ENCODE peak calls at places on chromosomes 1 and 21, in six cellular contexts. G is endodermal cell, I is cardiac muscle cell, U is adrenal gland, W is GM23248, O is DND-41. H is an unnamed sample. For H3K4me1 and H3K9me3, the result is how much of the 10 kb centered on the place peaks cover.

GRCh38 chr1:28775121-28775942 is 36.6 kb upstream of the OPRD1 start:
- DNase-seq in I (peak), O (no peak), W (peak), G (peak), U (peak), H (peak)

GRCh38 chr1:109513110-109513702 is 3.7 kb upstream of the AMIGO1 start:
- DNase-seq in O (no peak), U (no peak), W (no peak), I (no peak), G (no peak), H (no peak)

GRCh38 chr1:153288634-153289275 is 24.0 kb downstream of the PGLYRP3 start:
- DNase-seq in I (peak), G (peak), U (no peak), W (peak), O (peak), H (no peak)

GRCh38 chr1:108590436-108590835 is 30.5 kb downstream of the EEIG2 start:
- DNase-seq in W (peak), U (peak), I (peak), O (no peak), G (no peak), H (peak)

GRCh38 chr1:117629625-117630422 is 24.0 kb downstream of the TENT5C start:
- DNase-seq in U (no peak), G (no peak), O (no peak), W (no peak), I (no peak), H (no peak)

GRCh38 chr1:62263006-62263812 is 56.0 kb downstream of the KANK4 start:
- DNase-seq in U (no peak), W (no peak), O (no peak), I (no peak), G (peak), H (no peak)

GRCh38 chr21:46084041-46084561 is 13.8 kb upstream of the COL6A2 start:
- DNase-seq in W (no peak), G (no peak), O (no peak), U (peak), I (no peak), H (no peak)

GRCh38 chr21:18832081-18832670 is 428.6 kb upstream of the TMPRSS15 start:
- DNase-seq in O (no peak), W (no peak), U (no peak), I (no peak), G (no peak), H (no peak)

GRCh38 chr1:44012941-44013609 is 18.2 kb downstream of the SLC6A9 start:
- DNase-seq in I (no peak), G (no peak), W (no peak), O (no peak), U (no peak), H (no peak)

GRCh38 chr1:58524353-58524945 is 22.1 kb downstream of the OMA1 start:
- DNase-seq in W (peak), U (no peak), I (peak), G (no peak), O (no peak), H (no peak)

GRCh38 chr1:151277249-151277648 is 4.8 kb upstream of the ZNF687 start:
- DNase-seq in I (no peak), O (no peak), U (no peak), G (no peak), W (no peak), H (no peak)

GRCh38 chr1:181359012-181359411 is 124.3 kb upstream of the CACNA1E start:
- DNase-seq in I (no peak), W (no peak), U (no peak), G (no peak), O (no peak), H (no peak)

GRCh38 chr1:29218223-29218622 is 12.5 kb downstream of the MECR start:
- DNase-seq in I (peak), O (no peak), G (no peak), W (peak), U (no peak), H (no peak)

GRCh38 chr1:151472852-151473731 is 13.8 kb upstream of the POGZ start:
- DNase-seq in W (peak), G (peak), U (peak), I (peak), O (no peak), H (peak)

GRCh38 chr1:217139513-217139912 is 416.3 kb upstream of the ESRRG start:
- DNase-seq in G (peak), U (no peak), I (no peak), O (no peak), W (no peak), H (no peak)

GRCh38 chr21:39696620-39697019 is 48.4 kb upstream of the IGSF5 start:
- DNase-seq in W (no peak), O (no peak), G (peak), U (peak), I (no peak), H (no peak)

GRCh38 chr1:160211010-160211790 is 6.0 kb downstream of the PEA15 start:
- DNase-seq in W (peak), O (no peak), G (no peak), I (no peak), U (no peak), H (no peak)

GRCh38 chr1:216841165-216841564 is 117.9 kb upstream of the ESRRG start:
- DNase-seq in G (no peak), W (no peak), U (no peak), I (no peak), O (no peak), H (no peak)

GRCh38 chr1:2587860-2588571 is 1.4 kb downstream of the PRXL2B start:
- DNase-seq in G (no peak), W (no peak), O (no peak), U (no peak), I (no peak), H (peak)

GRCh38 chr1:74712863-74713262 is 20.0 kb downstream of the CRYZ start:
- DNase-seq in W (no peak), G (no peak), O (no peak), U (no peak), I (no peak), H (no peak)

GRCh38 chr1:233327938-233328660 is 575 bp downstream of the MAP3K21 start:
- DNase-seq in G (peak), U (peak), O (peak), W (peak), I (peak), H (peak)

GRCh38 chr1:154609398-154610380 is 1.7 kb upstream of the ADAR start:
- DNase-seq in O (peak), U (no peak), I (no peak), G (peak), W (peak), H (no peak)

GRCh38 chr1:18581420-18581880 is 49.2 kb upstream of the PAX7 start:
- DNase-seq in W (peak), I (peak), O (peak), U (peak), G (peak), H (peak)

GRCh38 chr1:168719306-168720111 is 9.5 kb downstream of the DPT start:
- DNase-seq in G (no peak), U (no peak), O (no peak), W (peak), I (peak), H (no peak)

GRCh38 chr1:67785847-67786753 is 47.2 kb downstream of the GNG12 start:
- DNase-seq in W (peak), G (no peak), U (no peak), O (no peak), I (peak), H (no peak)

GRCh38 chr1:38672692-38673091 is 186.9 kb downstream of the RRAGC start:
- DNase-seq in G (no peak), I (no peak), U (peak), W (no peak), O (no peak), H (no peak)

GRCh38 chr21:34845521-34846213 is 176.9 kb downstream of the CLIC6 start:
- DNase-seq in W (peak), U (no peak), O (no peak), I (peak), G (peak), H (no peak)

GRCh38 chr21:46597031-46597430 is 7.9 kb downstream of the S100B start:
- DNase-seq in I (no peak), U (no peak), G (peak), O (no peak), W (no peak), H (no peak)

GRCh38 chr21:14530574-14530973 is 15.5 kb downstream of the SAMSN1 start:
- DNase-seq in G (no peak), W (no peak), I (no peak), O (no peak), U (no peak), H (no peak)

GRCh38 chr1:64826991-64827390 is 82.1 kb downstream of the RAVER2 start:
- DNase-seq in W (peak), G (no peak), U (no peak), O (no peak), I (no peak), H (no peak)

GRCh38 chr1:233745114-233745513 is 131.2 kb downstream of the KCNK1 start:
- DNase-seq in I (no peak), G (no peak), W (no peak), U (no peak), O (no peak), H (no peak)

GRCh38 chr1:115838805-115839705 is 1.9 kb downstream of the NHLH2 start:
- DNase-seq in G (peak), U (no peak), I (no peak), W (peak), O (no peak), H (peak)

GRCh38 chr1:194024659-194025058 is 838.2 kb upstream of the B3GALT2 start:
- DNase-seq in W (no peak), U (no peak), I (peak), G (no peak), O (no peak), H (no peak)

GRCh38 chr1:94532077-94532476 is 9.5 kb downstream of the F3 start:
- DNase-seq in I (no peak), U (no peak), G (no peak), O (no peak), W (no peak), H (no peak)

GRCh38 chr1:29236743-29236992 is 346 bp downstream of the PTPRU start:
- DNase-seq in W (no peak), I (no peak), O (no peak), U (no peak), G (no peak), H (no peak)

GRCh38 chr1:8625981-8626898 is 191.2 kb downstream of the RERE start:
- DNase-seq in U (peak), O (no peak), I (peak), G (no peak), W (peak), H (no peak)
- H3K4me1 ChIP-seq in U (under half), O (under half), I (under half), G (under half), W (half or more), H (under half)

GRCh38 chr21:43585924-43586411 is 73.3 kb downstream of the HSF2BP start:
- DNase-seq in O (no peak), W (peak), U (peak), I (peak), G (peak), H (no peak)

GRCh38 chr21:43588957-43589356 is 70.3 kb downstream of the HSF2BP start:
- DNase-seq in O (no peak), W (no peak), I (no peak), U (no peak), G (no peak), H (no peak)

GRCh38 chr21:43590220-43590619 is 69.1 kb downstream of the HSF2BP start:
- DNase-seq in G (no peak), U (no peak), I (no peak), W (peak), O (no peak), H (no peak)

GRCh38 chr21:43585514-43585913 is 73.8 kb downstream of the HSF2BP start:
- DNase-seq in G (no peak), O (no peak), I (peak), U (no peak), W (no peak), H (no peak)
- H3K27ac ChIP-seq in G (peak), O (no peak), I (no peak), U (peak), W (peak), H (peak)

DNA sequence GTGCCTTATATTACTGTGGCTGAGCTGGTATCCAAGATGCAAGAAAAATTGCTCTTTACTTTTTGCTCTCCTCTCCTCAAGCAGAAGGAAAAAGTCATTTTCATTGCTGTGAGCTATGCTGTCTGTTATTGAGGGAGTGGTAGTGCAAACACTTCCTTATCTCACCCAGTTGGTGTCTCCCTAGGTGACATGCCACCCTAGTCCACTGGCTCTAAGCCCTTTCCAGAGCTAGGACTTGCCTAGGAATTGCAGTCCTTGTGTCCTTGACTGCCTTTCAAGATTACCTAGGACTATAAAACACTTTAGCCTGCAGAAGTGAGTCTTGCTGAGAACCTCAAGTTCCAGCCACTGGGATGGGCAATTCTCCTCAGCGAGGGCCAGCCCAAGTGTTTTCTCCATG is 458.3 kb downstream of the MRPL39 start:
- DNase-seq in I (no peak), U (no peak), O (no peak), G (no peak), W (no peak), H (no peak)
- H3K9me3 ChIP-seq in I (under half), U (under half), O (under half), G (under half), W (under half), H (under half)

GRCh38 chr1:119962296-119962968 is 66.1 kb upstream of the ADAM30 start:
- DNase-seq in G (no peak), U (no peak), O (no peak), W (no peak), I (peak), H (no peak)
- H3K4me1 ChIP-seq in G (under half), U (under half), O (under half), W (under half), I (under half), H (under half)

GRCh38 chr1:90850925-90851710 is 134.0 kb upstream of the BARHL2 start:
- DNase-seq in G (peak), U (peak), I (peak), O (no peak), W (peak), H (peak)
- H3K27ac ChIP-seq in G (no peak), U (peak), I (no peak), O (no peak), W (no peak), H (no peak)

GRCh38 chr1:4687943-4688342 is 33.5 kb downstream of the AJAP1 start:
- DNase-seq in W (no peak), G (no peak), I (no peak), U (no peak), O (no peak), H (peak)

GRCh38 chr1:4690951-4691675 is 36.7 kb downstream of the AJAP1 start:
- DNase-seq in U (peak), I (no peak), W (peak), O (no peak), G (no peak), H (peak)

GRCh38 chr1:4691766-4692405 is 37.5 kb downstream of the AJAP1 start:
- DNase-seq in U (no peak), I (no peak), G (no peak), O (no peak), W (no peak), H (no peak)

GRCh38 chr1:4689271-4689935 is 35.0 kb downstream of the AJAP1 start:
- DNase-seq in G (no peak), O (no peak), I (no peak), W (no peak), U (no peak), H (no peak)

GRCh38 chr1:4689941-4690635 is 35.7 kb downstream of the AJAP1 start:
- DNase-seq in I (no peak), G (no peak), O (no peak), W (no peak), U (no peak), H (no peak)
- H3K9me3 ChIP-seq in I (under half), G (under half), O (under half), W (under half), U (under half), H (under half)

GRCh38 chr1:54352755-54353154 is 53.4 kb downstream of the SSBP3 start:
- DNase-seq in I (no peak), G (no peak), O (no peak), U (no peak), W (peak), H (no peak)
- H3K4me1 ChIP-seq in I (half or more), G (half or more), O (under half), U (half or more), W (under half), H (under half)

DNA sequence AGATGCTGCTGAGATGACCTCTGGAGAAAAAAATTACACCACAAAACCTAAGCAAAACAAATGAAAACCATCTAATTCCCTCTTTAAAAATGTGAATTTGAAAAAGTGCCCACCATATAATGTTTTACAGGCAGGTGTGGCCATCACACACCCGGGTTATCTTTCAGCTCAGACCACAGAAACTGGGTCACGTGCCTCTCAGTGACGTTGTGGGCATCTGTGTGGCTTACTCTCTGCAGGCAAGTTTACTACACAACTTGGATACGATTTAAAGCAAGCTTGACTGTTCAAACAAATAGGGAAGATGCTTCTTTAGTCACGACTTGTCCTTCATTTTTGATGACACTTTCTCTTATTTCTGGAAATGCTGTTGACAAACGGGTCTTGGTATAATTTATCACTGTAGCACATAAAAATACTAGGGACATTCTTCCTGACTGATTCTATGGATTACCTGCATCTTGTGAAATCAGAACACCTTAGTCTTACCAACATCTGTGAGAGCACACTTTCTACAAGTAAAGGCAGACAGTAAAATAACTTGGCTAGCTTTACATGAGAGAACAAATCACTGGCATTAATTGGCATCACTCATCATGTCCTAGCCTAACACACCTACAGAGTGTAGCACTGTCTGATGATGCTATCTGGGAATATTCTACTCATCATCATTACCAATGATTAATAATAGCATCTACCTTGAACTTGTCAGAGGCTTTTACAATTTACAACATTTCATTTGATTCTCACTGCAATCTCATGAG is 89.3 kb upstream of the EDEM3 start:
- DNase-seq in G (no peak), O (peak), U (no peak), W (no peak), I (no peak), H (peak)
- H3K27ac ChIP-seq in G (no peak), O (no peak), U (no peak), W (no peak), I (no peak), H (no peak)

H was measured in right cardiac atrium.